ENCODE peak calls at places on chromosome 3, in ten cellular contexts. One of them, this sample, is unnamed.

GRCh38 chr3:27885641-27886040 is 163.5 kb upstream of the EOMES start:
- DNase-seq in CD4-positive, alpha-beta T cell: no peak
- DNase-seq in HCT116: no peak
- DNase-seq in mammary epithelial cell: no peak
- DNase-seq in suprapubic skin: no peak
- DNase-seq in SK-N-SH: no peak
- DNase-seq in RWPE1: no peak
- DNase-seq in small intestine: no peak
- DNase-seq in AG04450: no peak
- DNase-seq in heart left ventricle: no peak
- DNase-seq in this sample: no peak

GRCh38 chr3:49399467-49399866 is 12.3 kb downstream of the RHOA start:
- DNase-seq in CD4-positive, alpha-beta T cell: no peak
- DNase-seq in HCT116: no peak
- DNase-seq in mammary epithelial cell: no peak
- DNase-seq in suprapubic skin: no peak
- DNase-seq in SK-N-SH: no peak
- DNase-seq in RWPE1: no peak
- DNase-seq in small intestine: no peak
- DNase-seq in AG04450: no peak
- DNase-seq in heart left ventricle: no peak
- DNase-seq in this sample: no peak

GRCh38 chr3:152236741-152237140 is 32.0 kb upstream of the MBNL1 start:
- DNase-seq in CD4-positive, alpha-beta T cell: no peak
- DNase-seq in HCT116: no peak
- DNase-seq in mammary epithelial cell: no peak
- DNase-seq in suprapubic skin: no peak
- DNase-seq in SK-N-SH: no peak
- DNase-seq in RWPE1: no peak
- DNase-seq in small intestine: no peak
- DNase-seq in AG04450: no peak
- DNase-seq in heart left ventricle: no peak
- DNase-seq in this sample: no peak

GRCh38 chr3:44894485-44894884 is 20.1 kb downstream of the TGM4 start:
- DNase-seq in CD4-positive, alpha-beta T cell: no peak
- DNase-seq in HCT116: no peak
- DNase-seq in mammary epithelial cell: no peak
- DNase-seq in suprapubic skin: no peak
- DNase-seq in SK-N-SH: no peak
- DNase-seq in RWPE1: no peak
- DNase-seq in small intestine: no peak
- DNase-seq in AG04450: no peak
- DNase-seq in heart left ventricle: no peak
- DNase-seq in this sample: no peak

GRCh38 chr3:104750581-104750980 is 616.1 kb upstream of the ALCAM start:
- DNase-seq in CD4-positive, alpha-beta T cell: no peak
- DNase-seq in HCT116: no peak
- DNase-seq in mammary epithelial cell: no peak
- DNase-seq in suprapubic skin: no peak
- DNase-seq in SK-N-SH: peak
- DNase-seq in RWPE1: no peak
- DNase-seq in small intestine: no peak
- DNase-seq in AG04450: no peak
- DNase-seq in heart left ventricle: no peak
- DNase-seq in this sample: no peak

GRCh38 chr3:145892869-145893268 is 268.1 kb downstream of the PLOD2 start:
- DNase-seq in CD4-positive, alpha-beta T cell: no peak
- DNase-seq in HCT116: no peak
- DNase-seq in mammary epithelial cell: no peak
- DNase-seq in suprapubic skin: no peak
- DNase-seq in SK-N-SH: no peak
- DNase-seq in RWPE1: no peak
- DNase-seq in small intestine: no peak
- DNase-seq in AG04450: no peak
- DNase-seq in heart left ventricle: no peak
- DNase-seq in this sample: no peak

GRCh38 chr3:70947584-70947983 is 635.1 kb upstream of the MDFIC2 start:
- DNase-seq in CD4-positive, alpha-beta T cell: no peak
- DNase-seq in HCT116: no peak
- DNase-seq in mammary epithelial cell: no peak
- DNase-seq in suprapubic skin: no peak
- DNase-seq in SK-N-SH: no peak
- DNase-seq in RWPE1: no peak
- DNase-seq in small intestine: no peak
- DNase-seq in AG04450: no peak
- DNase-seq in heart left ventricle: no peak
- DNase-seq in this sample: peak

GRCh38 chr3:6679510-6679909 is 181.4 kb upstream of the GRM7 start:
- DNase-seq in CD4-positive, alpha-beta T cell: no peak
- DNase-seq in HCT116: no peak
- DNase-seq in mammary epithelial cell: no peak
- DNase-seq in suprapubic skin: no peak
- DNase-seq in SK-N-SH: no peak
- DNase-seq in RWPE1: no peak
- DNase-seq in small intestine: no peak
- DNase-seq in AG04450: no peak
- DNase-seq in heart left ventricle: no peak
- DNase-seq in this sample: no peak

GRCh38 chr3:197015790-197016705 is 13.6 kb downstream of the MELTF start:
- DNase-seq in CD4-positive, alpha-beta T cell: no peak
- DNase-seq in HCT116: no peak
- DNase-seq in mammary epithelial cell: no peak
- DNase-seq in suprapubic skin: no peak
- DNase-seq in SK-N-SH: no peak
- DNase-seq in RWPE1: no peak
- DNase-seq in small intestine: no peak
- DNase-seq in AG04450: no peak
- DNase-seq in heart left ventricle: no peak
- DNase-seq in this sample: no peak

GRCh38 chr3:115836944-115837343 is 213.6 kb downstream of the GAP43 start:
- DNase-seq in CD4-positive, alpha-beta T cell: no peak
- DNase-seq in HCT116: peak
- DNase-seq in mammary epithelial cell: no peak
- DNase-seq in suprapubic skin: no peak
- DNase-seq in SK-N-SH: peak
- DNase-seq in RWPE1: peak
- DNase-seq in small intestine: peak
- DNase-seq in AG04450: no peak
- DNase-seq in heart left ventricle: no peak
- DNase-seq in this sample: peak

GRCh38 chr3:121913305-121913704 is 19.1 kb downstream of the SLC15A2 start:
- DNase-seq in CD4-positive, alpha-beta T cell: no peak
- DNase-seq in HCT116: no peak
- DNase-seq in mammary epithelial cell: no peak
- DNase-seq in suprapubic skin: no peak
- DNase-seq in SK-N-SH: no peak
- DNase-seq in RWPE1: no peak
- DNase-seq in small intestine: no peak
- DNase-seq in AG04450: no peak
- DNase-seq in heart left ventricle: no peak
- DNase-seq in this sample: no peak

GRCh38 chr3:184132947-184133346 is 2.2 kb upstream of the EIF2B5 start:
- DNase-seq in CD4-positive, alpha-beta T cell: no peak
- DNase-seq in HCT116: no peak
- DNase-seq in mammary epithelial cell: no peak
- DNase-seq in suprapubic skin: no peak
- DNase-seq in SK-N-SH: no peak
- DNase-seq in RWPE1: no peak
- DNase-seq in small intestine: no peak
- DNase-seq in AG04450: no peak
- DNase-seq in heart left ventricle: no peak
- DNase-seq in this sample: no peak

GRCh38 chr3:184135149-184135910 is at the start of gene EIF2B5:
- DNase-seq in CD4-positive, alpha-beta T cell: peak
- DNase-seq in HCT116: peak
- DNase-seq in mammary epithelial cell: peak
- DNase-seq in suprapubic skin: peak
- DNase-seq in SK-N-SH: peak
- DNase-seq in RWPE1: peak
- DNase-seq in small intestine: peak
- DNase-seq in AG04450: peak
- DNase-seq in heart left ventricle: peak
- DNase-seq in this sample: peak

GRCh38 chr3:184135911-184136260 is 728 bp downstream of the EIF2B5 start:
- DNase-seq in CD4-positive, alpha-beta T cell: no peak
- DNase-seq in HCT116: no peak
- DNase-seq in mammary epithelial cell: no peak
- DNase-seq in suprapubic skin: no peak
- DNase-seq in SK-N-SH: no peak
- DNase-seq in RWPE1: no peak
- DNase-seq in small intestine: no peak
- DNase-seq in AG04450: no peak
- DNase-seq in heart left ventricle: no peak
- DNase-seq in this sample: no peak

GRCh38 chr3:184133840-184134745 is 1.1 kb upstream of the EIF2B5 start:
- DNase-seq in CD4-positive, alpha-beta T cell: no peak
- DNase-seq in HCT116: peak
- DNase-seq in mammary epithelial cell: peak
- DNase-seq in suprapubic skin: peak
- DNase-seq in SK-N-SH: peak
- DNase-seq in RWPE1: peak
- DNase-seq in small intestine: peak
- DNase-seq in AG04450: no peak
- DNase-seq in heart left ventricle: peak
- DNase-seq in this sample: peak

GRCh38 chr3:184134746-184135148 is 411 bp upstream of the EIF2B5 start:
- DNase-seq in CD4-positive, alpha-beta T cell: no peak
- DNase-seq in HCT116: no peak
- DNase-seq in mammary epithelial cell: no peak
- DNase-seq in suprapubic skin: no peak
- DNase-seq in SK-N-SH: no peak
- DNase-seq in RWPE1: no peak
- DNase-seq in small intestine: no peak
- DNase-seq in AG04450: no peak
- DNase-seq in heart left ventricle: no peak
- DNase-seq in this sample: no peak
- H3K27ac ChIP-seq in CD4-positive, alpha-beta T cell: peak
- H3K27ac ChIP-seq in HCT116: peak
- H3K27ac ChIP-seq in mammary epithelial cell: peak
- H3K27ac ChIP-seq in suprapubic skin: peak
- H3K27ac ChIP-seq in SK-N-SH: peak
- H3K27ac ChIP-seq in RWPE1: peak
- H3K27ac ChIP-seq in small intestine: peak
- H3K27ac ChIP-seq in AG04450: peak
- H3K27ac ChIP-seq in heart left ventricle: peak
- H3K27ac ChIP-seq in this sample: peak

GRCh38 chr3:157152930-157153329 is 7.0 kb downstream of the CCNL1 start:
- DNase-seq in CD4-positive, alpha-beta T cell: no peak
- DNase-seq in HCT116: no peak
- DNase-seq in mammary epithelial cell: no peak
- DNase-seq in suprapubic skin: no peak
- DNase-seq in SK-N-SH: no peak
- DNase-seq in RWPE1: no peak
- DNase-seq in small intestine: no peak
- DNase-seq in AG04450: no peak
- DNase-seq in heart left ventricle: no peak
- DNase-seq in this sample: no peak
- H3K27ac ChIP-seq in CD4-positive, alpha-beta T cell: no peak
- H3K27ac ChIP-seq in HCT116: no peak
- H3K27ac ChIP-seq in mammary epithelial cell: no peak
- H3K27ac ChIP-seq in suprapubic skin: no peak
- H3K27ac ChIP-seq in SK-N-SH: no peak
- H3K27ac ChIP-seq in RWPE1: no peak
- H3K27ac ChIP-seq in small intestine: no peak
- H3K27ac ChIP-seq in AG04450: no peak
- H3K27ac ChIP-seq in heart left ventricle: no peak
- H3K27ac ChIP-seq in this sample: no peak

GRCh38 chr3:154780263-154780662 is 299.9 kb upstream of the MME start:
- DNase-seq in CD4-positive, alpha-beta T cell: no peak
- DNase-seq in HCT116: no peak
- DNase-seq in mammary epithelial cell: peak
- DNase-seq in suprapubic skin: no peak
- DNase-seq in SK-N-SH: no peak
- DNase-seq in RWPE1: no peak
- DNase-seq in small intestine: no peak
- DNase-seq in AG04450: no peak
- DNase-seq in heart left ventricle: no peak
- DNase-seq in this sample: no peak
- H3K27ac ChIP-seq in CD4-positive, alpha-beta T cell: no peak
- H3K27ac ChIP-seq in HCT116: no peak
- H3K27ac ChIP-seq in mammary epithelial cell: no peak
- H3K27ac ChIP-seq in suprapubic skin: no peak
- H3K27ac ChIP-seq in SK-N-SH: no peak
- H3K27ac ChIP-seq in RWPE1: no peak
- H3K27ac ChIP-seq in small intestine: no peak
- H3K27ac ChIP-seq in AG04450: no peak
- H3K27ac ChIP-seq in heart left ventricle: no peak
- H3K27ac ChIP-seq in this sample: no peak

GRCh38 chr3:37743974-37744373 is 117.7 kb upstream of the CTDSPL start:
- DNase-seq in CD4-positive, alpha-beta T cell: no peak
- DNase-seq in HCT116: no peak
- DNase-seq in mammary epithelial cell: no peak
- DNase-seq in suprapubic skin: no peak
- DNase-seq in SK-N-SH: no peak
- DNase-seq in RWPE1: no peak
- DNase-seq in small intestine: no peak
- DNase-seq in AG04450: no peak
- DNase-seq in heart left ventricle: no peak
- DNase-seq in this sample: no peak

GRCh38 chr3:37741644-37742043 is 120.0 kb upstream of the CTDSPL start:
- DNase-seq in CD4-positive, alpha-beta T cell: no peak
- DNase-seq in HCT116: peak
- DNase-seq in mammary epithelial cell: peak
- DNase-seq in suprapubic skin: no peak
- DNase-seq in SK-N-SH: peak
- DNase-seq in RWPE1: peak
- DNase-seq in small intestine: peak
- DNase-seq in AG04450: no peak
- DNase-seq in heart left ventricle: peak
- DNase-seq in this sample: peak

GRCh38 chr3:37740471-37740870 is 121.2 kb upstream of the CTDSPL start:
- DNase-seq in CD4-positive, alpha-beta T cell: no peak
- DNase-seq in HCT116: no peak
- DNase-seq in mammary epithelial cell: no peak
- DNase-seq in suprapubic skin: no peak
- DNase-seq in SK-N-SH: no peak
- DNase-seq in RWPE1: no peak
- DNase-seq in small intestine: no peak
- DNase-seq in AG04450: no peak
- DNase-seq in heart left ventricle: no peak
- DNase-seq in this sample: no peak

GRCh38 chr3:37742574-37743212 is 119.0 kb upstream of the CTDSPL start:
- DNase-seq in CD4-positive, alpha-beta T cell: no peak
- DNase-seq in HCT116: no peak
- DNase-seq in mammary epithelial cell: no peak
- DNase-seq in suprapubic skin: no peak
- DNase-seq in SK-N-SH: no peak
- DNase-seq in RWPE1: no peak
- DNase-seq in small intestine: no peak
- DNase-seq in AG04450: no peak
- DNase-seq in heart left ventricle: no peak
- DNase-seq in this sample: no peak

DNA sequence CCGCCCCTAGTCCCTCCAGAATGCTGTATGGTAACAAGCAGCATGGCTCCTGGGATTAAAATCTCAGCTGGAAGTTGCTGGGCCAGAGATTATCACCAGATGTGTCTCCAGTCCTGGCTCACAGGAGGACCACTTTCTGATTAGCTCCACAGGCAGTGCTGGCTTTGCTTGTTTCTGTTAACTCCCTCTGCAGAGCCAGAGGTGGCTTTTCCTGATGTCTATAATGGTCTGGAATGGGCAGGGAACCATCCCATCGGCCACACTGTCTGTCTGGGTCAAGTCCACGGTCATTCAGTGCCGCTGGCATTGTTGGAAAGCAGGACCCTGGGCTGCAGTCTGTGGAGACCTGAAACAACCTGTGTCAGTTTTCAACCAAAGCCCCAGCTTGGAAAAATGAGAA is 119.6 kb upstream of the CTDSPL start:
- DNase-seq in CD4-positive, alpha-beta T cell: no peak
- DNase-seq in HCT116: no peak
- DNase-seq in mammary epithelial cell: no peak
- DNase-seq in suprapubic skin: no peak
- DNase-seq in SK-N-SH: no peak
- DNase-seq in RWPE1: no peak
- DNase-seq in small intestine: no peak
- DNase-seq in AG04450: no peak
- DNase-seq in heart left ventricle: no peak
- DNase-seq in this sample: no peak
- H3K27ac ChIP-seq in CD4-positive, alpha-beta T cell: no peak
- H3K27ac ChIP-seq in HCT116: no peak
- H3K27ac ChIP-seq in mammary epithelial cell: no peak
- H3K27ac ChIP-seq in suprapubic skin: no peak
- H3K27ac ChIP-seq in SK-N-SH: no peak
- H3K27ac ChIP-seq in RWPE1: no peak
- H3K27ac ChIP-seq in small intestine: no peak
- H3K27ac ChIP-seq in AG04450: no peak
- H3K27ac ChIP-seq in heart left ventricle: no peak
- H3K27ac ChIP-seq in this sample: no peak